ENCODE peak calls at places on chromosome 5, in eight cellular contexts. R, Z, C, T, A, W, P and K are unnamed samples.

GRCh38 chr5:77028631-77029375 is 1.4 kb upstream of the AGGF1 start:
- DNase-seq in P (no peak), T (no peak), A (no peak), R (no peak), Z (no peak), W (no peak), C (no peak), K (no peak)

GRCh38 chr5:12330993-12331588 is 426.8 kb upstream of the CTNND2 start:
- DNase-seq in Z (no peak), A (no peak), W (no peak), C (no peak), P (no peak), T (no peak), R (no peak), K (no peak)

GRCh38 chr5:33408816-33409215 is 31.9 kb upstream of the TARS1 start:
- DNase-seq in R (no peak), W (no peak), P (no peak), A (no peak), T (no peak), Z (no peak), C (no peak), K (no peak)

GRCh38 chr5:16467363-16468219 is 2.0 kb upstream of the ZNF622 start:
- DNase-seq in W (no peak), A (no peak), P (no peak), R (peak), Z (no peak), T (no peak), C (peak), K (no peak)

GRCh38 chr5:112174959-112175594 is 244.0 kb downstream of the EPB41L4A start:
- DNase-seq in A (peak), W (no peak), Z (no peak), R (peak), T (peak), C (peak), P (peak), K (no peak)

GRCh38 chr5:75010838-75011237 is 41.5 kb downstream of the GCNT4 start:
- DNase-seq in C (no peak), Z (no peak), A (no peak), P (no peak), T (no peak), W (no peak), R (no peak), K (no peak)

GRCh38 chr5:50963647-50964584 is 297.5 kb downstream of the PARP8 start:
- DNase-seq in T (no peak), P (peak), W (no peak), C (no peak), A (no peak), R (no peak), Z (no peak), K (no peak)

GRCh38 chr5:84430863-84431663 is 46.4 kb upstream of the EDIL3 start:
- DNase-seq in T (no peak), C (no peak), W (no peak), A (no peak), Z (no peak), R (peak), P (no peak), K (no peak)

GRCh38 chr5:51657340-51658240 is 274.3 kb downstream of the ISL1 start:
- DNase-seq in T (no peak), A (no peak), C (no peak), Z (no peak), P (no peak), R (peak), W (no peak), K (no peak)

GRCh38 chr5:165913059-165913458 is 2378.4 kb upstream of the WWC1 start:
- DNase-seq in Z (no peak), P (no peak), T (no peak), C (no peak), W (no peak), A (no peak), R (no peak), K (no peak)

GRCh38 chr5:129046151-129046550 is 48.4 kb upstream of the ISOC1 start:
- DNase-seq in C (no peak), T (no peak), P (no peak), R (peak), W (no peak), A (no peak), Z (no peak), K (no peak)

GRCh38 chr5:166441-167372 is 24.6 kb upstream of the LRRC14B start:
- DNase-seq in R (no peak), T (no peak), A (no peak), W (no peak), Z (no peak), C (no peak), P (no peak), K (no peak)

GRCh38 chr5:31235381-31235780 is 41.9 kb downstream of the CDH6 start:
- DNase-seq in T (no peak), P (no peak), A (no peak), W (no peak), Z (no peak), C (no peak), R (no peak), K (no peak)

GRCh38 chr5:73948289-73948688 is 322.3 kb downstream of the ARHGEF28 start:
- DNase-seq in A (no peak), Z (no peak), P (no peak), R (no peak), T (no peak), W (no peak), C (no peak), K (no peak)

GRCh38 chr5:40082313-40082712 is 597.4 kb upstream of the PTGER4 start:
- DNase-seq in R (peak), P (no peak), W (no peak), A (no peak), C (no peak), Z (no peak), T (peak), K (no peak)

GRCh38 chr5:6328173-6328572 is 50.2 kb downstream of the MED10 start:
- DNase-seq in R (peak), A (no peak), C (peak), T (peak), Z (peak), W (peak), P (peak), K (no peak)

GRCh38 chr5:3124410-3124809 is 372.9 kb upstream of the IRX2 start:
- DNase-seq in Z (no peak), C (no peak), P (no peak), W (no peak), T (no peak), R (no peak), A (no peak), K (no peak)

GRCh38 chr5:98510111-98510510 is 263.4 kb upstream of the RGMB start:
- DNase-seq in A (no peak), Z (no peak), W (no peak), T (no peak), C (no peak), R (peak), P (no peak), K (no peak)

GRCh38 chr5:67678594-67678993 is 482.0 kb upstream of the CD180 start:
- DNase-seq in C (no peak), A (no peak), T (no peak), W (no peak), P (no peak), Z (no peak), R (no peak), K (no peak)

GRCh38 chr5:95673076-95673475 is 9.7 kb downstream of the SPATA9 start:
- DNase-seq in P (no peak), C (no peak), W (no peak), R (no peak), A (no peak), T (no peak), Z (no peak), K (no peak)

GRCh38 chr5:57094753-57095683 is 78.8 kb upstream of the GPBP1 start:
- DNase-seq in P (no peak), C (no peak), T (no peak), R (peak), W (no peak), A (no peak), Z (no peak), K (no peak)

GRCh38 chr5:54171645-54172384 is 138.6 kb downstream of the ARL15 start:
- DNase-seq in T (no peak), A (no peak), C (no peak), R (peak), P (no peak), Z (no peak), W (no peak), K (no peak)

GRCh38 chr5:176540956-176541337 is 3.7 kb upstream of the RNF44 start:
- DNase-seq in A (no peak), R (no peak), C (no peak), Z (no peak), T (no peak), P (no peak), W (peak), K (no peak)

GRCh38 chr5:68962632-68963484 is 131.0 kb upstream of the SLC30A5 start:
- DNase-seq in A (no peak), W (peak), R (peak), T (peak), C (no peak), P (peak), Z (peak), K (no peak)

GRCh38 chr5:149424371-149425315 is 45.6 kb upstream of the IL17B start:
- DNase-seq in C (no peak), T (no peak), A (no peak), R (no peak), P (no peak), Z (no peak), W (no peak), K (no peak)

GRCh38 chr5:58450018-58450417 is 9.9 kb downstream of the PLK2 start:
- DNase-seq in T (no peak), P (no peak), A (no peak), Z (no peak), C (no peak), W (no peak), R (peak), K (no peak)

GRCh38 chr5:153496835-153497234 is 6.4 kb downstream of the GRIA1 start:
- DNase-seq in P (peak), R (peak), Z (no peak), T (peak), A (no peak), W (no peak), C (no peak), K (no peak)

GRCh38 chr5:18553269-18553668 is 919.0 kb downstream of the TAF11L14 start:
- DNase-seq in P (no peak), A (no peak), C (no peak), R (peak), W (no peak), T (no peak), Z (no peak), K (no peak)

GRCh38 chr5:2149196-2149541 is 266.4 kb upstream of the IRX4 start:
- DNase-seq in Z (no peak), R (no peak), P (no peak), T (no peak), W (peak), A (no peak), C (no peak), K (no peak)

GRCh38 chr5:155459889-155460500 is 446.4 kb downstream of the KIF4B start:
- DNase-seq in A (no peak), P (no peak), Z (no peak), W (no peak), C (no peak), R (no peak), T (no peak), K (no peak)

GRCh38 chr5:141882594-141883183 is 4.5 kb upstream of the PCDH1 start:
- DNase-seq in A (no peak), Z (no peak), T (no peak), P (no peak), C (no peak), W (no peak), R (no peak), K (no peak)

GRCh38 chr5:110925916-110926315 is 145.6 kb upstream of the TSLP start:
- DNase-seq in Z (no peak), T (no peak), W (no peak), C (no peak), R (no peak), P (no peak), A (no peak), K (no peak)

GRCh38 chr5:133467325-133467700 is 145.0 kb downstream of the FSTL4 start:
- DNase-seq in P (no peak), T (no peak), A (no peak), W (no peak), Z (no peak), C (no peak), R (no peak), K (no peak)

GRCh38 chr5:142512680-142513042 is 173.2 kb downstream of the FGF1 start:
- DNase-seq in P (no peak), C (no peak), Z (peak), R (peak), W (no peak), T (no peak), A (no peak), K (no peak)

GRCh38 chr5:38445374-38446028 is 110.9 kb downstream of the LIFR start:
- DNase-seq in C (no peak), R (peak), P (no peak), A (no peak), W (no peak), T (no peak), Z (no peak), K (no peak)

GRCh38 chr5:54217826-54218503 is 92.4 kb downstream of the ARL15 start:
- DNase-seq in T (peak), R (peak), Z (peak), C (no peak), A (no peak), P (peak), W (no peak), K (no peak)

GRCh38 chr5:43039468-43040286 is 442 bp downstream of the ANXA2R start:
- DNase-seq in P (peak), R (peak), C (no peak), A (peak), T (peak), Z (no peak), W (peak), K (peak)

GRCh38 chr5:78642701-78643100 is 5.9 kb downstream of the LHFPL2 start:
- DNase-seq in A (no peak), P (no peak), Z (no peak), W (no peak), T (no peak), R (no peak), C (no peak), K (no peak)